ENCODE peak calls at places on chromosomes 5 and 9, in six cellular contexts. One of them, this sample, is unnamed. For H3K4me1, the result is how much of the 10 kb centered on the place peaks cover.

GRCh38 chr5:38099205-38100144 is 158.9 kb upstream of the EGFLAM start:
- DNase-seq in transverse colon: no peak
- DNase-seq in suprapubic skin: no peak
- DNase-seq in A549: no peak
- DNase-seq in sigmoid colon: no peak
- DNase-seq in ovary: no peak
- DNase-seq in this sample: no peak

GRCh38 chr5:531749-532315 is 7.6 kb upstream of the SLC9A3 start:
- DNase-seq in sigmoid colon: no peak
- DNase-seq in transverse colon: no peak
- DNase-seq in A549: no peak
- DNase-seq in suprapubic skin: no peak
- DNase-seq in ovary: no peak
- DNase-seq in this sample: no peak

GRCh38 chr5:137737349-137738256 is 1.7 kb upstream of the KLHL3 start:
- DNase-seq in suprapubic skin: no peak
- DNase-seq in sigmoid colon: no peak
- DNase-seq in A549: no peak
- DNase-seq in ovary: no peak
- DNase-seq in transverse colon: peak
- DNase-seq in this sample: peak

GRCh38 chr5:76199321-76200318 is 116.4 kb downstream of the SV2C start:
- DNase-seq in ovary: no peak
- DNase-seq in suprapubic skin: no peak
- DNase-seq in A549: no peak
- DNase-seq in transverse colon: no peak
- DNase-seq in sigmoid colon: no peak
- DNase-seq in this sample: no peak

GRCh38 chr5:34686762-34687268 is 30.7 kb downstream of the RAI14 start:
- DNase-seq in transverse colon: peak
- DNase-seq in sigmoid colon: peak
- DNase-seq in A549: peak
- DNase-seq in ovary: peak
- DNase-seq in suprapubic skin: no peak
- DNase-seq in this sample: no peak

GRCh38 chr5:53512539-53512938 is 32.1 kb downstream of the FST start:
- DNase-seq in sigmoid colon: no peak
- DNase-seq in ovary: no peak
- DNase-seq in suprapubic skin: no peak
- DNase-seq in A549: no peak
- DNase-seq in transverse colon: no peak
- DNase-seq in this sample: no peak

GRCh38 chr9:69136781-69137180 is 37.3 kb upstream of the TJP2 start:
- DNase-seq in suprapubic skin: peak
- DNase-seq in ovary: no peak
- DNase-seq in sigmoid colon: no peak
- DNase-seq in A549: no peak
- DNase-seq in transverse colon: no peak
- DNase-seq in this sample: no peak

GRCh38 chr9:93129691-93130500 is 4.2 kb downstream of the NINJ1 start:
- DNase-seq in ovary: no peak
- DNase-seq in A549: no peak
- DNase-seq in suprapubic skin: no peak
- DNase-seq in sigmoid colon: peak
- DNase-seq in transverse colon: peak
- DNase-seq in this sample: no peak

GRCh38 chr5:113171520-113171919 is 194.9 kb downstream of the DCP2 start:
- DNase-seq in A549: no peak
- DNase-seq in transverse colon: no peak
- DNase-seq in sigmoid colon: no peak
- DNase-seq in suprapubic skin: no peak
- DNase-seq in ovary: no peak
- DNase-seq in this sample: no peak

GRCh38 chr9:6214451-6214850 is 1.2 kb upstream of the IL33 start:
- DNase-seq in suprapubic skin: no peak
- DNase-seq in transverse colon: no peak
- DNase-seq in sigmoid colon: no peak
- DNase-seq in A549: no peak
- DNase-seq in ovary: no peak
- DNase-seq in this sample: no peak

GRCh38 chr5:173310861-173311515 is 17.2 kb downstream of the STC2 start:
- DNase-seq in suprapubic skin: no peak
- DNase-seq in ovary: peak
- DNase-seq in sigmoid colon: peak
- DNase-seq in A549: no peak
- DNase-seq in transverse colon: no peak
- DNase-seq in this sample: no peak

GRCh38 chr9:100425758-100426157 is 1.2 kb upstream of the MSANTD3 start:
- DNase-seq in suprapubic skin: no peak
- DNase-seq in A549: no peak
- DNase-seq in transverse colon: no peak
- DNase-seq in sigmoid colon: no peak
- DNase-seq in ovary: no peak
- DNase-seq in this sample: no peak

GRCh38 chr5:107858788-107859187 is 188.1 kb upstream of the EFNA5 start:
- DNase-seq in ovary: no peak
- DNase-seq in transverse colon: no peak
- DNase-seq in A549: no peak
- DNase-seq in suprapubic skin: no peak
- DNase-seq in sigmoid colon: no peak
- DNase-seq in this sample: no peak

GRCh38 chr5:57450991-57451876 is 31.4 kb downstream of the ACTBL2 start:
- DNase-seq in ovary: no peak
- DNase-seq in suprapubic skin: no peak
- DNase-seq in sigmoid colon: no peak
- DNase-seq in A549: no peak
- DNase-seq in transverse colon: no peak
- DNase-seq in this sample: no peak

GRCh38 chr9:92535940-92536850 is at the start of gene ECM2:
- DNase-seq in transverse colon: no peak
- DNase-seq in sigmoid colon: no peak
- DNase-seq in A549: no peak
- DNase-seq in ovary: no peak
- DNase-seq in suprapubic skin: no peak
- DNase-seq in this sample: peak

GRCh38 chr5:167489202-167489601 is 802.2 kb upstream of the WWC1 start:
- DNase-seq in A549: no peak
- DNase-seq in ovary: no peak
- DNase-seq in transverse colon: no peak
- DNase-seq in sigmoid colon: no peak
- DNase-seq in suprapubic skin: no peak
- DNase-seq in this sample: no peak

GRCh38 chr9:70477907-70478480 is 63.5 kb upstream of the KLF9 start:
- DNase-seq in sigmoid colon: peak
- DNase-seq in ovary: no peak
- DNase-seq in suprapubic skin: no peak
- DNase-seq in transverse colon: no peak
- DNase-seq in A549: no peak
- DNase-seq in this sample: no peak

GRCh38 chr9:69074801-69075200 is 39.2 kb downstream of the FXN start:
- DNase-seq in suprapubic skin: no peak
- DNase-seq in A549: no peak
- DNase-seq in sigmoid colon: no peak
- DNase-seq in transverse colon: no peak
- DNase-seq in ovary: no peak
- DNase-seq in this sample: no peak

GRCh38 chr9:120392711-120393110 is 187.3 kb downstream of the CDK5RAP2 start:
- DNase-seq in suprapubic skin: peak
- DNase-seq in sigmoid colon: peak
- DNase-seq in transverse colon: no peak
- DNase-seq in ovary: no peak
- DNase-seq in A549: no peak
- DNase-seq in this sample: no peak

GRCh38 chr5:150640311-150641005 is at the start of gene SYNPO:
- DNase-seq in A549: peak
- DNase-seq in sigmoid colon: peak
- DNase-seq in suprapubic skin: no peak
- DNase-seq in transverse colon: no peak
- DNase-seq in ovary: peak
- DNase-seq in this sample: peak

GRCh38 chr9:34501889-34502425 is 20.8 kb downstream of the ENHO start:
- DNase-seq in transverse colon: peak
- DNase-seq in sigmoid colon: peak
- DNase-seq in ovary: peak
- DNase-seq in A549: no peak
- DNase-seq in suprapubic skin: no peak
- DNase-seq in this sample: peak

GRCh38 chr9:3827175-3827574 is 301.4 kb upstream of the RFX3 start:
- DNase-seq in A549: no peak
- DNase-seq in ovary: no peak
- DNase-seq in suprapubic skin: no peak
- DNase-seq in transverse colon: peak
- DNase-seq in sigmoid colon: no peak
- DNase-seq in this sample: no peak

GRCh38 chr5:30937070-30937469 is 256.4 kb upstream of the CDH6 start:
- DNase-seq in ovary: no peak
- DNase-seq in suprapubic skin: no peak
- DNase-seq in transverse colon: no peak
- DNase-seq in A549: no peak
- DNase-seq in sigmoid colon: no peak
- DNase-seq in this sample: no peak

GRCh38 chr5:126428421-126428820 is 5.2 kb downstream of the GRAMD2B start:
- DNase-seq in sigmoid colon: no peak
- DNase-seq in suprapubic skin: no peak
- DNase-seq in ovary: no peak
- DNase-seq in A549: no peak
- DNase-seq in transverse colon: no peak
- DNase-seq in this sample: no peak

DNA sequence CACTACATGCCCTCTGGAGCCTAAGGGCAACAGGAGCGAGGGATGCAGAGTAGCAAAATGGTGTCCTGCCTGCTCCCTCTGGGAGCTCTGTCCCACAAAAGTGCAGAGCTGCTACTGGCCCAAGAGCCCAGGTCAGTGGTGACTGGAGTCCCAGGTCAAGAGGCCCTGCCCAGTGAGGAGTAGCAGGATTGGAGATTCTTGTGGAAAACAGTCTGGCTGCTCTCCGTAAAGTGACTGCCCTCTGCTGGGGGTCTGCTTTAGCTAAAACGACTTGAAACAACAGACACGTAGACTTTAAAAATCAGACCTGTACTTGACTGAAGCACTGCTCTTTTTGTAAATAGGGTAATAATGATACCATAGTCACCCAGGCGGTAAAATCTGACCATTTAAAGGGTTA is 917.0 kb downstream of the MAT2B start:
- DNase-seq in transverse colon: no peak
- DNase-seq in sigmoid colon: no peak
- DNase-seq in ovary: no peak
- DNase-seq in suprapubic skin: no peak
- DNase-seq in A549: no peak
- DNase-seq in this sample: no peak
- TF ChIP-seq CTCF in transverse colon: no peak
- TF ChIP-seq CTCF in sigmoid colon: no peak
- TF ChIP-seq CTCF in ovary: no peak
- TF ChIP-seq CTCF in suprapubic skin: no peak
- TF ChIP-seq CTCF in A549: no peak
- TF ChIP-seq CTCF in this sample: no peak

GRCh38 chr9:125886365-125886764 is 139.2 kb downstream of the PBX3 start:
- DNase-seq in ovary: no peak
- DNase-seq in sigmoid colon: no peak
- DNase-seq in transverse colon: no peak
- DNase-seq in A549: no peak
- DNase-seq in suprapubic skin: no peak
- DNase-seq in this sample: no peak
- H3K4me1 ChIP-seq in ovary: under half
- H3K4me1 ChIP-seq in sigmoid colon: half or more
- H3K4me1 ChIP-seq in transverse colon: under half
- H3K4me1 ChIP-seq in A549: under half
- H3K4me1 ChIP-seq in suprapubic skin: under half
- H3K4me1 ChIP-seq in this sample: under half

GRCh38 chr9:111903996-111904395 is 7.4 kb downstream of the UGCG start:
- DNase-seq in sigmoid colon: no peak
- DNase-seq in suprapubic skin: no peak
- DNase-seq in transverse colon: no peak
- DNase-seq in ovary: no peak
- DNase-seq in A549: no peak
- DNase-seq in this sample: no peak

GRCh38 chr9:111900934-111901612 is 4.5 kb downstream of the UGCG start:
- DNase-seq in A549: no peak
- DNase-seq in transverse colon: no peak
- DNase-seq in suprapubic skin: no peak
- DNase-seq in ovary: no peak
- DNase-seq in sigmoid colon: no peak
- DNase-seq in this sample: no peak

GRCh38 chr9:111900081-111900805 is 3.6 kb downstream of the UGCG start:
- DNase-seq in suprapubic skin: no peak
- DNase-seq in sigmoid colon: no peak
- DNase-seq in A549: no peak
- DNase-seq in ovary: no peak
- DNase-seq in transverse colon: no peak
- DNase-seq in this sample: no peak

GRCh38 chr9:111904889-111905288 is 8.3 kb downstream of the UGCG start:
- DNase-seq in transverse colon: no peak
- DNase-seq in ovary: no peak
- DNase-seq in A549: no peak
- DNase-seq in suprapubic skin: no peak
- DNase-seq in sigmoid colon: no peak
- DNase-seq in this sample: no peak

GRCh38 chr9:111902396-111903147 is 6.0 kb downstream of the UGCG start:
- DNase-seq in sigmoid colon: no peak
- DNase-seq in A549: no peak
- DNase-seq in suprapubic skin: no peak
- DNase-seq in ovary: no peak
- DNase-seq in transverse colon: no peak
- DNase-seq in this sample: no peak
- TF ChIP-seq EP300 in sigmoid colon: no peak
- TF ChIP-seq EP300 in A549: no peak
- TF ChIP-seq EP300 in suprapubic skin: no peak
- TF ChIP-seq EP300 in ovary: no peak
- TF ChIP-seq EP300 in transverse colon: no peak
- TF ChIP-seq EP300 in this sample: no peak

GRCh38 chr9:132961002-132961401 is 16.6 kb upstream of the TSC1 start:
- DNase-seq in suprapubic skin: no peak
- DNase-seq in transverse colon: no peak
- DNase-seq in A549: no peak
- DNase-seq in sigmoid colon: no peak
- DNase-seq in ovary: no peak
- DNase-seq in this sample: no peak
- TF ChIP-seq CTCF in suprapubic skin: no peak
- TF ChIP-seq CTCF in transverse colon: no peak
- TF ChIP-seq CTCF in A549: no peak
- TF ChIP-seq CTCF in sigmoid colon: no peak
- TF ChIP-seq CTCF in ovary: no peak
- TF ChIP-seq CTCF in this sample: no peak